ENCODE peak calls at places on chromosomes 1 and 21, in nine cellular contexts. Q, U, E, P, W, F, N, R and V are unnamed samples.

GRCh38 chr1:101174722-101175121 is 62.1 kb upstream of the S1PR1 start:
- DNase-seq in Q (no peak), U (peak), E (no peak), P (no peak), W (peak), F (peak), N (peak), R (no peak), V (peak)

GRCh38 chr1:44786138-44786840 is 1.7 kb downstream of the BEST4 start:
- DNase-seq in Q (peak), U (peak), E (peak), P (no peak), W (peak), F (peak), N (peak), R (peak), V (peak)

GRCh38 chr1:240844466-240844865 is 232.5 kb upstream of the GREM2 start:
- DNase-seq in Q (no peak), U (no peak), E (no peak), P (no peak), W (no peak), F (no peak), N (no peak), R (no peak), V (no peak)

GRCh38 chr1:53086504-53087070 is 24.6 kb downstream of the PODN start:
- DNase-seq in Q (no peak), U (no peak), E (no peak), P (no peak), W (no peak), F (peak), N (no peak), R (no peak), V (no peak)

GRCh38 chr1:11967028-11967547 is 13.2 kb upstream of the MFN2 start:
- DNase-seq in Q (no peak), U (peak), E (no peak), P (no peak), W (peak), F (peak), N (peak), R (no peak), V (no peak)

GRCh38 chr1:151108331-151108730 is 37.8 kb downstream of the GABPB2 start:
- DNase-seq in Q (no peak), U (peak), E (no peak), P (no peak), W (no peak), F (no peak), N (no peak), R (no peak), V (no peak)

GRCh38 chr1:221892301-221892830 is 150.5 kb upstream of the DUSP10 start:
- DNase-seq in Q (no peak), U (no peak), E (no peak), P (no peak), W (no peak), F (no peak), N (peak), R (no peak), V (peak)

GRCh38 chr1:56799605-56800398 is 19.4 kb downstream of the FYB2 start:
- DNase-seq in Q (no peak), U (peak), E (no peak), P (no peak), W (peak), F (no peak), N (peak), R (no peak), V (no peak)

GRCh38 chr1:204493145-204493881 is 1.3 kb downstream of the PIK3C2B start:
- DNase-seq in Q (peak), U (peak), E (no peak), P (peak), W (peak), F (peak), N (peak), R (no peak), V (peak)

GRCh38 chr1:61186753-61187152 is 104.4 kb downstream of the NFIA start:
- DNase-seq in Q (no peak), U (no peak), E (no peak), P (no peak), W (no peak), F (no peak), N (no peak), R (no peak), V (no peak)

GRCh38 chr1:83978056-83978455 is 20.9 kb downstream of the TTLL7 start:
- DNase-seq in Q (no peak), U (no peak), E (no peak), P (no peak), W (no peak), F (no peak), N (no peak), R (no peak), V (no peak)

GRCh38 chr1:173405758-173406344 is 71.3 kb upstream of the PRDX6 start:
- DNase-seq in Q (no peak), U (peak), E (no peak), P (no peak), W (peak), F (peak), N (peak), R (no peak), V (peak)

GRCh38 chr1:181768216-181768929 is 285.1 kb downstream of the CACNA1E start:
- DNase-seq in Q (no peak), U (no peak), E (no peak), P (no peak), W (peak), F (no peak), N (no peak), R (no peak), V (no peak)

GRCh38 chr1:230708631-230709580 is 5.0 kb downstream of the AGT start:
- DNase-seq in Q (no peak), U (peak), E (no peak), P (peak), W (no peak), F (no peak), N (peak), R (no peak), V (no peak)

GRCh38 chr21:45126983-45127382 is 52.6 kb downstream of the ADARB1 start:
- DNase-seq in Q (no peak), U (no peak), E (no peak), P (no peak), W (no peak), F (no peak), N (no peak), R (no peak), V (no peak)

GRCh38 chr1:115302390-115302961 is 35.6 kb downstream of the NGF start:
- DNase-seq in Q (no peak), U (peak), E (no peak), P (no peak), W (peak), F (peak), N (peak), R (no peak), V (peak)

GRCh38 chr1:61983236-61983635 is 211.4 kb upstream of the L1TD1 start:
- DNase-seq in Q (no peak), U (no peak), E (no peak), P (no peak), W (no peak), F (no peak), N (no peak), R (no peak), V (no peak)

GRCh38 chr1:2379733-2380404 is 11.5 kb downstream of the MORN1 start:
- DNase-seq in Q (no peak), U (no peak), E (no peak), P (no peak), W (no peak), F (no peak), N (no peak), R (no peak), V (no peak)

GRCh38 chr1:93814059-93814794 is 64.8 kb downstream of the DNTTIP2 start:
- DNase-seq in Q (peak), U (peak), E (peak), P (peak), W (peak), F (peak), N (peak), R (peak), V (peak)

GRCh38 chr1:201145132-201145531 is 9.1 kb downstream of the TMEM9 start:
- DNase-seq in Q (no peak), U (no peak), E (no peak), P (no peak), W (no peak), F (no peak), N (no peak), R (no peak), V (no peak)

GRCh38 chr1:9840176-9840575 is 16.4 kb upstream of the CLSTN1 start:
- DNase-seq in Q (no peak), U (no peak), E (no peak), P (no peak), W (no peak), F (no peak), N (no peak), R (no peak), V (no peak)

GRCh38 chr1:109498161-109498801 is 4.4 kb downstream of the CYB561D1 start:
- DNase-seq in Q (no peak), U (peak), E (no peak), P (no peak), W (peak), F (peak), N (peak), R (no peak), V (no peak)

GRCh38 chr1:47917696-47918095 is 79.5 kb downstream of the TRABD2B start:
- DNase-seq in Q (no peak), U (no peak), E (no peak), P (no peak), W (no peak), F (no peak), N (no peak), R (no peak), V (no peak)

GRCh38 chr1:117574206-117574835 is 31.5 kb upstream of the TENT5C start:
- DNase-seq in Q (no peak), U (no peak), E (peak), P (no peak), W (no peak), F (no peak), N (no peak), R (no peak), V (no peak)

GRCh38 chr1:10682449-10683365 is 113.7 kb downstream of the CASZ1 start:
- DNase-seq in Q (no peak), U (no peak), E (no peak), P (no peak), W (no peak), F (no peak), N (no peak), R (no peak), V (no peak)

GRCh38 chr1:201568258-201568657 is 29.3 kb downstream of the NAV1 start:
- DNase-seq in Q (no peak), U (no peak), E (no peak), P (no peak), W (no peak), F (no peak), N (no peak), R (no peak), V (no peak)